ENCODE peak calls at places on chromosomes 2 and 18, in four cellular contexts. V is aorta, Z is right cardiac atrium, S is left ventricle myocardium inferior. C is an unnamed sample.

GRCh38 chr18:25239636-25240468 is 112.1 kb downstream of the ZNF521 start:
- DNase-seq in V (no peak), Z (no peak), S (no peak), C (no peak)

GRCh38 chr2:62459106-62459505 is 46.9 kb downstream of the TMEM17 start:
- DNase-seq in V (no peak), Z (peak; percentile 54), S (no peak), C (no peak)

GRCh38 chr2:178905266-178905665 is 98.0 kb upstream of the TTN start:
- DNase-seq in V (no peak), Z (no peak), S (no peak), C (no peak)

GRCh38 chr2:30359644-30360167 is 87.3 kb upstream of the LCLAT1 start:
- DNase-seq in V (peak; percentile 77), Z (peak; percentile 93), S (peak; percentile 85), C (peak; percentile 41)

GRCh38 chr2:23414876-23415275 is 29.9 kb downstream of the KLHL29 start:
- DNase-seq in V (no peak), Z (no peak), S (no peak), C (no peak)

GRCh38 chr2:158199928-158200650 is 98.4 kb downstream of the UPP2 start:
- DNase-seq in V (no peak), Z (no peak), S (no peak), C (no peak)

GRCh38 chr2:71000780-71001591 is 6.3 kb upstream of the TEX261 start:
- DNase-seq in V (peak; percentile 82), Z (peak; percentile 89), S (peak; percentile 72), C (peak; percentile 80)

GRCh38 chr2:232994446-232994845 is 18.6 kb downstream of the NGEF start:
- DNase-seq in V (no peak), Z (no peak), S (no peak), C (no peak)

GRCh38 chr18:68676913-68677312 is 38.0 kb downstream of the TMX3 start:
- DNase-seq in V (no peak), Z (no peak), S (no peak), C (no peak)

GRCh38 chr2:1022178-1022577 is 71.5 kb downstream of the SNTG2 start:
- DNase-seq in V (no peak), Z (no peak), S (no peak), C (no peak)

GRCh38 chr2:219692521-219692920 is 65.1 kb downstream of the SLC4A3 start:
- DNase-seq in V (no peak), Z (no peak), S (no peak), C (no peak)

GRCh38 chr2:98507940-98508689 is 63.5 kb downstream of the INPP4A start:
- DNase-seq in V (peak; percentile 80), Z (peak; percentile 86), S (peak; percentile 74), C (no peak)

GRCh38 chr2:27721335-27721734 is 50.2 kb upstream of the MRPL33 start:
- DNase-seq in V (no peak), Z (no peak), S (no peak), C (peak; percentile 67)

GRCh38 chr2:7084601-7085000 is 167.4 kb downstream of the RNF144A start:
- DNase-seq in V (no peak), Z (no peak), S (no peak), C (no peak)

DNA sequence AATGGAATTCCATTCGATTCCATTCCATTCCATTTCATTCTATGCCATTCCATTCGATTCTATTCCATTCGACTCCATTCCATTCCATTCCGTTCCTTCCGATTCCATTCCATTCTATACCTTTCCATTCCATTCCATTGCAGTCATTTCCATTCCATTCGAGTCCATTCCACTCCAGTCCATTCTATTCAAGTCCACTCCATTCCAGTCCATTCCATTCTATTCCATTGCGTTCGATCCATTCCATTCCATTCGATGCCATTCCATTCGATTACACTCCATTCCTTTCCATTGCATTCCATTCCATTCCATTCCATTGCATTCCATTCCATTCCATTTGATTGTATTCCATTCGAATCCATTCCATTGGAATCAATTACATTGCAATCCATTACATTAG is 1119.8 kb downstream of the RPIA start:
- DNase-seq in V (no peak), Z (no peak), S (no peak), C (no peak)
- H3K9me3 ChIP-seq in V (peaks cover 13% of the 10 kb centered on the region), Z (no peaks in the 10 kb centered on the region), S (peaks cover 24% of the 10 kb centered on the region), C (peaks cover 40% of the 10 kb centered on the region)

DNA sequence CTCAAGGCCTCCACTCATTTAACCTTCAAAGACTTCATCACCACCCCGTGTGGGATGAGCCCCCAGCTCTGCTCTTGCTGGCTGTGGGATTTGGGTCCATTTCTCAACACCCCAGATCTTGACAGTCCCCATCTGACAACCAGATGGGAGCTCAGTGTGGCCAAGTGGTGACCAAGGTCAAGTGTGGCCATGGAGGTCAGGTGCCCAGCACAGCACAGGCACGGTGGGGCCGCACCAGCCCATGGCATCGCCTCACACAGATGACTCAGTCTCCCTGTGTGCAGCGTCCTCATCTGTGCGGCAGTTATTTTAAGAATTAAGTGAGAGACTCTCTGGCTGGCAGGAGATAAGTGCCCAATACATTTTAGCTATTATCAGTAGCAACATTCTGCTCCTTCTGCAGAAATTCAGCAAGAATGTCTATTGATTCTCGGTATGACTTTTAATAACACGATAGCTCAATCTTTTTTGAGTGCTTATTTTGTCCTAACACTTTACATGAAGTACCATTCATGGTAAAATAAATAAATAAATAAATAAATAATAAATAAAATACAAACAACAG is 167.2 kb downstream of the DDX1 start:
- DNase-seq in V (no peak), Z (no peak), S (no peak), C (no peak)
- H3K4me3 ChIP-seq in V (no peak overlapping the region), Z (no peak overlapping the region), S (no peak overlapping the region), C (no peak overlapping the region)

GRCh38 chr2:82803307-82803706 is 1655.8 kb downstream of the SUCLG1 start:
- DNase-seq in V (no peak), Z (no peak), S (no peak), C (no peak)
- H3K9me3 ChIP-seq in V (peaks cover 2% of the 10 kb centered on the region), Z (no peaks in the 10 kb centered on the region), S (peaks cover 45% of the 10 kb centered on the region), C (peaks cover 6% of the 10 kb centered on the region)

GRCh38 chr2:238160206-238161129 is 1.7 kb downstream of the ERFE start:
- DNase-seq in V (peak; percentile 45), Z (peak; percentile 67), S (peak; percentile 11), C (no peak)
- H3K4me3 ChIP-seq in V (no peak overlapping the region), Z (no peak overlapping the region), S (no peak overlapping the region), C (no peak overlapping the region)

DNA sequence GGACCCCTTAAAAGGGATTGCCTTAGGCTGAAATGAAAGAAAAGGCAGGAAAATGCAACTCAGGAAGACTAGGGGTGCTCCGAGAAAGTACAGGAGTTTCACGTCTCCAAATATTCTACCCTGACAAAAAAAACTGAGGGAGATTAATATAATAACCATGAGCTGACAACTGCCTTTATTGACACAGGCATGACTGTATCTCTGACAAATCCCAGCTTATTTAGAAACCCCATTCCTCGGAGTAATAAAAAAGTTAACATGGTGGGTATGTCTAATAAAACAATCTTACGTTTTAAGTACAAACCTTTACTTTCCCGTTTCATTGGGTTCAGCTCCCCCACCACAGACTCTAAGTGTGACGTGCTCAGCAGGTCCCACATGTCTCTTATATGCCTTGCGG is 7.9 kb upstream of the RBFA start:
- DNase-seq in V (no peak), Z (no peak), S (no peak), C (no peak)
- H3K9me3 ChIP-seq in V (peaks cover 14% of the 10 kb centered on the region), Z (peaks cover 14% of the 10 kb centered on the region), S (peaks cover 80% of the 10 kb centered on the region), C (peaks cover 20% of the 10 kb centered on the region)

DNA sequence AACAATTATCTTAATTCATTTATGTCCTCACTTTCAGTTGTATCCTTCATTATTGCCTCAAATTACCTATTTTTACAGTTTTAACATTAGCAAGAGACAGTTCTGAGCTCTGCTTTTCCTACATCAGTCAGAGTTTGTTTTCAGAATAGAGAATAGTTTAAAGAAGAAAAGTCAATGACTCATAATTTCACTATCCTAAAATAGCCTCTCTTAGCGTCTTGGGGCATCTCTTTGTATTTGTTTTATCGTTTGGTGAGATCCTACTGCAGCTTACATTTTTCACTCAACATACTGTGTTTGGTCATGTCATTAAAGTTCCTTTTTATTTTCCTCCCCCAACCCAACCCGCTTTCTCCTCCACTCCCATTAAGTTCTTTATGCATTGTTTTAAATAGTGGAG is 3.8 kb downstream of the SEC11C start:
- DNase-seq in V (no peak), Z (no peak), S (no peak), C (no peak)
- H3K4me3 ChIP-seq in V (no peak overlapping the region), Z (no peak overlapping the region), S (no peak overlapping the region), C (no peak overlapping the region)

C was measured in lung.